ENCODE peak calls at places on chromosome 1, in seven cellular contexts. One of them, this sample, is unnamed. For H3K9me3 and H3K4me1, the result is how much of the 10 kb centered on the place peaks cover.

GRCh38 chr1:147643974-147644373 is 26.4 kb downstream of the ACP6 start:
- DNase-seq in Caco-2: no peak
- DNase-seq in uterus: no peak
- DNase-seq in A549: no peak
- DNase-seq in lung: no peak
- DNase-seq in pancreas: no peak
- DNase-seq in left ventricle myocardium inferior: no peak
- DNase-seq in this sample: no peak

GRCh38 chr1:7387053-7387861 is 383.8 kb upstream of the VAMP3 start:
- DNase-seq in A549: no peak
- DNase-seq in pancreas: no peak
- DNase-seq in Caco-2: no peak
- DNase-seq in uterus: peak
- DNase-seq in lung: no peak
- DNase-seq in left ventricle myocardium inferior: peak
- DNase-seq in this sample: no peak

GRCh38 chr1:68128157-68128556 is 77.7 kb upstream of the DIRAS3 start:
- DNase-seq in A549: no peak
- DNase-seq in Caco-2: no peak
- DNase-seq in uterus: no peak
- DNase-seq in lung: no peak
- DNase-seq in left ventricle myocardium inferior: no peak
- DNase-seq in pancreas: no peak
- DNase-seq in this sample: no peak

GRCh38 chr1:44827197-44828002 is 15.7 kb downstream of the PTCH2 start:
- DNase-seq in left ventricle myocardium inferior: no peak
- DNase-seq in uterus: no peak
- DNase-seq in pancreas: peak
- DNase-seq in lung: no peak
- DNase-seq in Caco-2: no peak
- DNase-seq in A549: no peak
- DNase-seq in this sample: no peak

GRCh38 chr1:247212914-247213617 is 41.2 kb upstream of the ZNF124 start:
- DNase-seq in left ventricle myocardium inferior: no peak
- DNase-seq in pancreas: no peak
- DNase-seq in uterus: no peak
- DNase-seq in A549: no peak
- DNase-seq in Caco-2: no peak
- DNase-seq in lung: no peak
- DNase-seq in this sample: no peak

GRCh38 chr1:56033321-56034037 is 545.9 kb downstream of the PLPP3 start:
- DNase-seq in lung: no peak
- DNase-seq in A549: no peak
- DNase-seq in pancreas: no peak
- DNase-seq in left ventricle myocardium inferior: no peak
- DNase-seq in Caco-2: no peak
- DNase-seq in uterus: no peak
- DNase-seq in this sample: no peak

GRCh38 chr1:96524100-96524499 is 197.5 kb upstream of the PTBP2 start:
- DNase-seq in A549: no peak
- DNase-seq in Caco-2: no peak
- DNase-seq in lung: no peak
- DNase-seq in pancreas: no peak
- DNase-seq in left ventricle myocardium inferior: no peak
- DNase-seq in uterus: no peak
- DNase-seq in this sample: no peak

GRCh38 chr1:19619697-19620384 is 24.3 kb upstream of the NBL1 start:
- DNase-seq in lung: no peak
- DNase-seq in left ventricle myocardium inferior: no peak
- DNase-seq in uterus: no peak
- DNase-seq in pancreas: no peak
- DNase-seq in Caco-2: peak
- DNase-seq in A549: no peak
- DNase-seq in this sample: no peak

GRCh38 chr1:113846391-113847035 is 25.0 kb downstream of the PTPN22 start:
- DNase-seq in A549: no peak
- DNase-seq in pancreas: no peak
- DNase-seq in lung: no peak
- DNase-seq in uterus: no peak
- DNase-seq in Caco-2: no peak
- DNase-seq in left ventricle myocardium inferior: no peak
- DNase-seq in this sample: no peak

GRCh38 chr1:28913786-28914227 is 562 bp upstream of the EPB41 start:
- DNase-seq in Caco-2: no peak
- DNase-seq in pancreas: no peak
- DNase-seq in A549: no peak
- DNase-seq in left ventricle myocardium inferior: no peak
- DNase-seq in lung: no peak
- DNase-seq in uterus: no peak
- DNase-seq in this sample: no peak

GRCh38 chr1:31934706-31935629 is 3.2 kb downstream of the PTP4A2 start:
- DNase-seq in pancreas: no peak
- DNase-seq in uterus: no peak
- DNase-seq in Caco-2: no peak
- DNase-seq in left ventricle myocardium inferior: no peak
- DNase-seq in A549: no peak
- DNase-seq in lung: no peak
- DNase-seq in this sample: no peak

GRCh38 chr1:87226341-87226760 is 102.3 kb upstream of the LMO4 start:
- DNase-seq in A549: peak
- DNase-seq in uterus: peak
- DNase-seq in Caco-2: no peak
- DNase-seq in pancreas: no peak
- DNase-seq in lung: peak
- DNase-seq in left ventricle myocardium inferior: peak
- DNase-seq in this sample: no peak

GRCh38 chr1:248695451-248696132 is 7.0 kb downstream of the OR14I1 start:
- DNase-seq in uterus: no peak
- DNase-seq in left ventricle myocardium inferior: no peak
- DNase-seq in lung: no peak
- DNase-seq in Caco-2: no peak
- DNase-seq in A549: no peak
- DNase-seq in pancreas: no peak
- DNase-seq in this sample: no peak

DNA sequence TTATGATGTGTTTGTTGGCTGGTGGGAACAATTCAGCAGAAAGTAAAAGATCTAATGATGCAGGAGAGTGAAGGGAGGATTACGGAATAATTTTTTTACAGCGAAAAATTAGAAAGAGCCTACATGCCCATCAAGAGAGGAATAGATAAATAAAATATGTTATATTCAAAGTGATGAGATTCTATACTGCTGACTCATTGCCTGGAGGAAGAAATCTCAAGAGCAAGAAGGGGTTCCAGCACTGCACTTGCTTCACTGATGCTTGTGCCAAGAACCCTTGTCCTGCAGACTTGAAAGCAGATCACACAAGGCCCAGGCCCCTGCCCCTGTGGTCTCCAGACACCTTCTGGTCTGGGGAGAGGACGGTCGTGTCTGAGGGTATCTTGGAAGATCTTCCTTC is 295.1 kb upstream of the POU3F1 start:
- DNase-seq in uterus: no peak
- DNase-seq in pancreas: no peak
- DNase-seq in left ventricle myocardium inferior: no peak
- DNase-seq in A549: no peak
- DNase-seq in lung: no peak
- DNase-seq in Caco-2: no peak
- DNase-seq in this sample: no peak
- H3K9me3 ChIP-seq in uterus: under half
- H3K9me3 ChIP-seq in pancreas: under half
- H3K9me3 ChIP-seq in left ventricle myocardium inferior: under half
- H3K9me3 ChIP-seq in A549: under half
- H3K9me3 ChIP-seq in lung: under half
- H3K9me3 ChIP-seq in Caco-2: under half
- H3K9me3 ChIP-seq in this sample: under half

GRCh38 chr1:234962340-234962989 is 166.2 kb downstream of the TOMM20 start:
- DNase-seq in Caco-2: no peak
- DNase-seq in A549: no peak
- DNase-seq in pancreas: no peak
- DNase-seq in lung: no peak
- DNase-seq in uterus: peak
- DNase-seq in left ventricle myocardium inferior: no peak
- DNase-seq in this sample: no peak
- H3K4me1 ChIP-seq in Caco-2: half or more
- H3K4me1 ChIP-seq in A549: half or more
- H3K4me1 ChIP-seq in pancreas: half or more
- H3K4me1 ChIP-seq in lung: under half
- H3K4me1 ChIP-seq in uterus: under half
- H3K4me1 ChIP-seq in left ventricle myocardium inferior: half or more
- H3K4me1 ChIP-seq in this sample: half or more

GRCh38 chr1:2909797-2910196 is 108.3 kb upstream of the TTC34 start:
- DNase-seq in lung: no peak
- DNase-seq in uterus: no peak
- DNase-seq in pancreas: no peak
- DNase-seq in left ventricle myocardium inferior: no peak
- DNase-seq in A549: no peak
- DNase-seq in Caco-2: no peak
- DNase-seq in this sample: no peak

GRCh38 chr1:2910211-2910610 is 108.7 kb upstream of the TTC34 start:
- DNase-seq in A549: no peak
- DNase-seq in uterus: no peak
- DNase-seq in left ventricle myocardium inferior: no peak
- DNase-seq in Caco-2: no peak
- DNase-seq in pancreas: no peak
- DNase-seq in lung: no peak
- DNase-seq in this sample: no peak

GRCh38 chr1:2913091-2913490 is 108.2 kb upstream of the ACTRT2 start:
- DNase-seq in Caco-2: no peak
- DNase-seq in lung: no peak
- DNase-seq in pancreas: no peak
- DNase-seq in A549: no peak
- DNase-seq in uterus: no peak
- DNase-seq in left ventricle myocardium inferior: no peak
- DNase-seq in this sample: no peak

GRCh38 chr1:2912424-2912823 is 108.8 kb upstream of the ACTRT2 start:
- DNase-seq in pancreas: no peak
- DNase-seq in A549: no peak
- DNase-seq in left ventricle myocardium inferior: no peak
- DNase-seq in lung: no peak
- DNase-seq in uterus: no peak
- DNase-seq in Caco-2: no peak
- DNase-seq in this sample: no peak

DNA sequence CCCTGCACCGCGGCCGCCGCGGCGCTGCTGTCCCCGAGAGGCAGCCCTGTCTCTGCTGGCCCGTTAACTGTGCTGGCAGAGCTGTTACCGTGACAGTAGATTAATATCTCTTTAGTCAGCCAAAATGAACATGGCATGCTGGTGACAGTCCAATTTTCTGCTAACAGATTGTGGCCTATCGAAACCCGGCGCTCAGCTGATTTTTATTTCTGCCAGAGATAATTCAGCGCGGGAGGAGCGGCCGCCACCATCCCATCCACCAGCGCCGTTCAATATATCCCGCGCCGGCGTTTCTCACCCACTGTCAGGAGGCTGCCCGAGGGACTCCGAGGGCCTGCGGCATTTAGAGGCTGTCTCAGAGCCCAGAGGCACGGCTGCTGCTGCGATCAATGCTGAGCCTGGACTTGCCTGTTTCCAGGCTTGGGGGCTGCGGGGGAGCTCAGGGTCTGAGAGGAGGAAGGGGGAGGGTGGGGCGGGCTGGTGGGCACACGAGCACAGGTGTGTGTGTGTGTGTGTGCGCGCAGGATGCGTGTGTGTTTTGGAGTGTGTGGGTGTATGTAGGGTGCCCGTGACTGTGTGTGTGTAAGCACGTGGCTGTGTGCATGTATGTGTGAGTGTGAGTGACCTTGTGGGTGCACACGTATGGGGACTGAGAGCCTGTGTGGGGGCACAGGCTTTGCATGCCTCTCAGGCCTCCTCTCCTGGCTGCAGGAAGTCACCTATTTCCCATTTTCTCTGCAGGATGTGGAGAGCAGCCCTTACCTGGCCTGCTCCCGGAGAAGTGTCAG is 109.7 kb upstream of the ACTRT2 start:
- DNase-seq in left ventricle myocardium inferior: no peak
- DNase-seq in A549: no peak
- DNase-seq in Caco-2: no peak
- DNase-seq in uterus: no peak
- DNase-seq in lung: no peak
- DNase-seq in pancreas: no peak
- DNase-seq in this sample: no peak
- H3K9me3 ChIP-seq in left ventricle myocardium inferior: under half
- H3K9me3 ChIP-seq in A549: under half
- H3K9me3 ChIP-seq in Caco-2: under half
- H3K9me3 ChIP-seq in uterus: under half
- H3K9me3 ChIP-seq in lung: under half
- H3K9me3 ChIP-seq in pancreas: under half
- H3K9me3 ChIP-seq in this sample: under half

GRCh38 chr1:226135059-226135651 is 51.4 kb downstream of the ACBD3 start:
- DNase-seq in left ventricle myocardium inferior: peak
- DNase-seq in lung: peak
- DNase-seq in uterus: no peak
- DNase-seq in A549: no peak
- DNase-seq in pancreas: peak
- DNase-seq in Caco-2: no peak
- DNase-seq in this sample: no peak
- H3K4me1 ChIP-seq in left ventricle myocardium inferior: under half
- H3K4me1 ChIP-seq in lung: under half
- H3K4me1 ChIP-seq in uterus: under half
- H3K4me1 ChIP-seq in A549: under half
- H3K4me1 ChIP-seq in pancreas: under half
- H3K4me1 ChIP-seq in Caco-2: under half
- H3K4me1 ChIP-seq in this sample: under half

GRCh38 chr1:6253380-6253779 is 7.5 kb downstream of the GPR153 start:
- DNase-seq in left ventricle myocardium inferior: no peak
- DNase-seq in A549: no peak
- DNase-seq in lung: no peak
- DNase-seq in pancreas: no peak
- DNase-seq in Caco-2: no peak
- DNase-seq in uterus: no peak
- DNase-seq in this sample: no peak

GRCh38 chr1:6252374-6252710 is 8.4 kb downstream of the HES3 start:
- DNase-seq in Caco-2: no peak
- DNase-seq in pancreas: peak
- DNase-seq in A549: no peak
- DNase-seq in uterus: no peak
- DNase-seq in lung: no peak
- DNase-seq in left ventricle myocardium inferior: no peak
- DNase-seq in this sample: no peak

GRCh38 chr1:6249732-6250689 is 6.0 kb downstream of the HES3 start:
- DNase-seq in A549: no peak
- DNase-seq in pancreas: peak
- DNase-seq in lung: no peak
- DNase-seq in Caco-2: no peak
- DNase-seq in left ventricle myocardium inferior: no peak
- DNase-seq in uterus: no peak
- DNase-seq in this sample: no peak

GRCh38 chr1:6251681-6252373 is 7.8 kb downstream of the HES3 start:
- DNase-seq in Caco-2: no peak
- DNase-seq in left ventricle myocardium inferior: no peak
- DNase-seq in lung: no peak
- DNase-seq in pancreas: no peak
- DNase-seq in uterus: no peak
- DNase-seq in A549: no peak
- DNase-seq in this sample: no peak

GRCh38 chr1:6251233-6251632 is 7.3 kb downstream of the HES3 start:
- DNase-seq in uterus: no peak
- DNase-seq in lung: no peak
- DNase-seq in left ventricle myocardium inferior: no peak
- DNase-seq in Caco-2: no peak
- DNase-seq in pancreas: peak
- DNase-seq in A549: no peak
- DNase-seq in this sample: no peak
- H3K9me3 ChIP-seq in uterus: under half
- H3K9me3 ChIP-seq in lung: under half
- H3K9me3 ChIP-seq in left ventricle myocardium inferior: under half
- H3K9me3 ChIP-seq in Caco-2: under half
- H3K9me3 ChIP-seq in pancreas: under half
- H3K9me3 ChIP-seq in A549: under half
- H3K9me3 ChIP-seq in this sample: under half

This sample was measured in naive thymus-derived CD4-positive, alpha-beta T cell.